ENCODE peak calls at places on chromosome 13, in four cellular contexts. R, J, G and U are unnamed samples.

GRCh38 chr13:33372251-33372919 is 86.8 kb upstream of the STARD13 start:
- DNase-seq in R (no peak), J (peak; percentile 16), G (no peak), U (no peak)

GRCh38 chr13:29901714-29902631 is 51.6 kb upstream of the UBL3 start:
- DNase-seq in R (no peak), J (peak; percentile 97), G (peak; percentile 96), U (peak; percentile 94)

GRCh38 chr13:20960663-20961309 is 58.2 kb upstream of the XPO4 start:
- DNase-seq in R (no peak), J (no peak), G (no peak), U (no peak)

GRCh38 chr13:29496241-29496712 is 99.2 kb downstream of the SLC7A1 start:
- DNase-seq in R (peak; percentile 93), J (no peak), G (peak; percentile 26), U (peak; percentile 75)

GRCh38 chr13:103104340-103104739 is 38.1 kb upstream of the SLC10A2 start:
- DNase-seq in R (no peak), J (no peak), G (no peak), U (no peak)

GRCh38 chr13:97422118-97423054 is 11.6 kb upstream of the RAP2A start:
- DNase-seq in R (no peak), J (peak; percentile 51), G (no peak), U (no peak)

GRCh38 chr13:107441279-107441678 is 774.1 kb downstream of the LIG4 start:
- DNase-seq in R (no peak), J (peak; percentile 48), G (peak; percentile 27), U (peak; percentile 45)

GRCh38 chr13:36918246-36919060 is 1.6 kb downstream of the SMAD9 start:
- DNase-seq in R (no peak), J (peak; percentile 14), G (peak; percentile 29), U (peak; percentile 2)

GRCh38 chr13:37546087-37546486 is 52.5 kb downstream of the POSTN start:
- DNase-seq in R (no peak), J (no peak), G (no peak), U (no peak)

GRCh38 chr13:72970956-72971355 is 87.8 kb upstream of the KLF5 start:
- DNase-seq in R (no peak), J (peak; percentile 17), G (no peak), U (no peak)

GRCh38 chr13:62931901-62932883 is 1516.5 kb upstream of the PCDH20 start:
- DNase-seq in R (no peak), J (peak; percentile 77), G (peak; percentile 1), U (no peak)

GRCh38 chr13:32409561-32410440 is 18.1 kb downstream of the N4BP2L1 start:
- DNase-seq in R (no peak), J (peak; percentile 81), G (peak; percentile 87), U (no peak)

GRCh38 chr13:106418556-106418955 is 116.9 kb downstream of the EFNB2 start:
- DNase-seq in R (no peak), J (peak; percentile 97), G (peak; percentile 15), U (no peak)

GRCh38 chr13:52109096-52109495 is 19.8 kb downstream of the NEK5 start:
- DNase-seq in R (no peak), J (no peak), G (no peak), U (no peak)

GRCh38 chr13:60852886-60853285 is 455.9 kb downstream of the TDRD3 start:
- DNase-seq in R (no peak), J (no peak), G (no peak), U (no peak)

GRCh38 chr13:46160474-46161066 is 21.4 kb downstream of the LCP1 start:
- DNase-seq in R (no peak), J (peak; percentile 60), G (peak; percentile 76), U (peak; percentile 70)

GRCh38 chr13:106520205-106521004 is 15.1 kb downstream of the EFNB2 start:
- DNase-seq in R (no peak), J (peak; percentile 62), G (peak; percentile 55), U (no peak)

GRCh38 chr13:23934481-23934880 is 37.2 kb upstream of the C1QTNF9B start:
- DNase-seq in R (no peak), J (peak; percentile 82), G (no peak), U (no peak)

GRCh38 chr13:75566658-75567057 is 17.1 kb downstream of the UCHL3 start:
- DNase-seq in R (no peak), J (peak; percentile 60), G (peak; percentile 71), U (peak; percentile 35)

GRCh38 chr13:76822691-76823267 is 63.4 kb downstream of the KCTD12 start:
- DNase-seq in R (no peak), J (peak; percentile 69), G (peak; percentile 78), U (peak; percentile 51)

GRCh38 chr13:92538164-92538563 is 688.4 kb upstream of the GPC6 start:
- DNase-seq in R (no peak), J (no peak), G (no peak), U (no peak)

GRCh38 chr13:103898481-103898880 is 832.3 kb upstream of the SLC10A2 start:
- DNase-seq in R (no peak), J (no peak), G (no peak), U (no peak)

GRCh38 chr13:44218501-44219240 is 155.0 kb upstream of the SERP2 start:
- DNase-seq in R (peak; percentile 73), J (peak; percentile 52), G (peak; percentile 70), U (peak; percentile 82)

GRCh38 chr13:64052526-64052925 is 2636.9 kb upstream of the PCDH20 start:
- DNase-seq in R (no peak), J (no peak), G (no peak), U (no peak)

GRCh38 chr13:53276265-53276664 is 247.7 kb downstream of the OLFM4 start:
- DNase-seq in R (no peak), J (no peak), G (no peak), U (no peak)

GRCh38 chr13:113486698-113487097 is 3.8 kb downstream of the DCUN1D2 start:
- DNase-seq in R (no peak), J (no peak), G (no peak), U (no peak)

GRCh38 chr13:113483504-113484287 is 6.8 kb downstream of the DCUN1D2 start:
- DNase-seq in R (no peak), J (no peak), G (no peak), U (no peak)

GRCh38 chr13:113489171-113489548 is 1.4 kb downstream of the DCUN1D2 start:
- DNase-seq in R (no peak), J (no peak), G (no peak), U (peak; percentile 22)

GRCh38 chr13:113488283-113488682 is 2.2 kb downstream of the DCUN1D2 start:
- DNase-seq in R (no peak), J (no peak), G (no peak), U (no peak)

GRCh38 chr13:113485545-113485944 is 5.0 kb downstream of the DCUN1D2 start:
- DNase-seq in R (no peak), J (no peak), G (no peak), U (no peak)
- TF ChIP-seq CTCF in R (no peak), J (no peak), G (no peak), U (no peak)

DNA sequence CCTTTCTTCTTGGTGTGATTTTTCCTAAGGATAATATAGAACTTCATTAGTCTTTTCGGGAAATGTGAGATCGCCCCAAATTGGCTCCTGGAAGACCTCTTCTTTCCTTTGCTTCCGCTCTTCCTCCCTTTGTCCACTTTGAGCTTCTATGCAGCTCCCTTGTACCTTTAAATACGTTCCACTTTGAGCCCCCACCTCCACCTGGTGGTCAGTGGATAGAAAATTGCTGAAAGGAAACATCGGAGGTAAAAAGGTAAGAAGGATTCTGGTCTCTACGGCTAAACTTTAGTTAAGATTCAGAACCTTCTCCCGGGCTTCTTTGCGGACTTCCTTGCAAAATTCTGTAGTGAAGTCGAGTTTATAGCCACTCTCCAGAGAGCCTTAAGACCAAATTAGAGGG is 55.0 kb upstream of the TM9SF2 start:
- DNase-seq in R (no peak), J (no peak), G (no peak), U (peak; percentile 12)
- TF ChIP-seq CTCF in R (no peak), J (no peak), G (no peak), U (no peak)

GRCh38 chr13:49099513-49099877 is 120.6 kb upstream of the MLNR start:
- DNase-seq in R (no peak), J (no peak), G (no peak), U (no peak)

GRCh38 chr13:49097374-49097773 is 121.7 kb downstream of the FNDC3A start:
- DNase-seq in R (no peak), J (peak; percentile 97), G (peak; percentile 93), U (peak; percentile 97)

GRCh38 chr13:49100637-49101570 is 119.2 kb upstream of the MLNR start:
- DNase-seq in R (no peak), J (no peak), G (no peak), U (no peak)

GRCh38 chr13:49098198-49098597 is 121.9 kb upstream of the MLNR start:
- DNase-seq in R (no peak), J (peak; percentile 98), G (peak; percentile 95), U (peak; percentile 86)

DNA sequence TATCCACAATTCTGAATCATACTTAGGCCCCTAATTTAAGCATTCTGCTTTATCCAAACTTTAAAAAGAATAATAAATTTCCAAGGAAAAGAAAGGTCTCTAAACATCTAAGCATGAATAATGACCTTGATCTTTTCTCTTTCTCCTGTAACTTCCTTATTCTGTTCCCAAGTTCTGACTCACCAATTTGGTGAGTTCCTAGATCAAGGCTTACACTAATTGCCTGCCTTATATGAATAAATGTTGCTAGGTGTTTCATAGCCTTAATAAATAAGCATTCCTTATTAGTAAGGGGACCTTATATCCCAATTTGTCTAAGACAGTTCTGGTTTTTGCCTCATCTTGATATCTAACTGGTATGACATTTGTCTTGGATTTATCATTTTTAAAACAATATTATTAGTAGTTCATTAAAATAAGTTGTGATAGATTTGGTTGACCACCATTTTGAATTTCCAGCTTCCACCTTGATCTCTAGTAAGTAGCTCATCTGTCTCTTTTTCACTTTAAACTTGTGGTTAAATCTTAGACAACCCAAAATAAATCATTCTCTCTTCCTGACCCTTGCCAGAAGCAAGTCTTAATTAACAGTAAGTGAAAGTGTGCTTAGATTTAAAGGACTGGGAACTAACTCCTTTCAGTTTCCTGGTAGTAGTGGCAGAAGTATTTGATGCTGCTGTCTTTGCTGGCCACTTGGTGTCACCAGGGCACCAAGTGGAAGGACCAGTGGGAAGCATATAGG is 121.2 kb upstream of the MLNR start:
- DNase-seq in R (no peak), J (peak; percentile 38), G (peak; percentile 62), U (peak; percentile 38)
- TF ChIP-seq CTCF in R (no peak), J (peak; percentile 24), G (peak; percentile 30), U (no peak)

GRCh38 chr13:67416047-67416925 is 186.2 kb upstream of the PCDH9 start:
- DNase-seq in R (peak; percentile 25), J (peak; percentile 51), G (peak; percentile 54), U (peak; percentile 68)
- TF ChIP-seq CTCF in R (no peak), J (peak; percentile 78), G (peak; percentile 99), U (peak; percentile 71)